ENCODE peak calls at places on chromosomes 4 and X, in eight cellular contexts. Y, P, R, N, L, A, I and H are unnamed samples.

GRCh38 chr4:94536049-94536448 is 84.3 kb downstream of the PDLIM5 start:
- DNase-seq in Y (no peak), P (no peak), R (no peak), N (no peak), L (no peak), A (no peak), I (no peak), H (no peak)

GRCh38 chrX:439719-440118 is 53.0 kb upstream of the PPP2R3B start:
- DNase-seq in Y (no peak), P (no peak), R (no peak), N (no peak), L (no peak), A (no peak), I (no peak), H (no peak)

GRCh38 chr4:90060039-90060438 is 67.2 kb upstream of the CCSER1 start:
- DNase-seq in Y (no peak), P (no peak), R (no peak), N (no peak), L (no peak), A (no peak), I (no peak), H (no peak)

GRCh38 chrX:147901476-147902126 is 10.1 kb upstream of the FMR1 start:
- DNase-seq in Y (no peak), P (no peak), R (no peak), N (no peak), L (no peak), A (no peak), I (no peak), H (no peak)

GRCh38 chr4:128228778-128229457 is 58.7 kb downstream of the PGRMC2 start:
- DNase-seq in Y (peak), P (no peak), R (no peak), N (no peak), L (no peak), A (no peak), I (no peak), H (no peak)

GRCh38 chrX:30302957-30303356 is 6.2 kb downstream of the NR0B1 start:
- DNase-seq in Y (peak), P (no peak), R (no peak), N (no peak), L (no peak), A (no peak), I (no peak), H (peak)

GRCh38 chrX:70174754-70175153 is 2.5 kb upstream of the DGAT2L6 start:
- DNase-seq in Y (peak), P (no peak), R (no peak), N (no peak), L (no peak), A (no peak), I (no peak), H (no peak)

GRCh38 chr4:184979461-184980124 is 38.7 kb upstream of the HELT start:
- DNase-seq in Y (no peak), P (no peak), R (no peak), N (no peak), L (no peak), A (no peak), I (no peak), H (no peak)

GRCh38 chrX:110600745-110601310 is 194.8 kb downstream of the CHRDL1 start:
- DNase-seq in Y (peak), P (no peak), R (no peak), N (no peak), L (no peak), A (no peak), I (no peak), H (no peak)

GRCh38 chrX:56309881-56310280 is 77.7 kb downstream of the KLF8 start:
- DNase-seq in Y (no peak), P (no peak), R (no peak), N (no peak), L (no peak), A (no peak), I (no peak), H (no peak)